ENCODE peak calls at places on chromosomes 3 and 15, in four cellular contexts. K is tibial nerve; S is transverse colon; Y is CD8-positive, alpha-beta memory T cell. D is an unnamed sample. For H3K4me1, the result is how much of the 10 kb centered on the place peaks cover.

GRCh38 chr3:155581579-155581978 is 163.3 kb downstream of the PLCH1 start:
- DNase-seq in Y (no peak), S (no peak), K (no peak), D (no peak)

GRCh38 chr3:73683706-73684105 is 59.0 kb upstream of the PDZRN3 start:
- DNase-seq in Y (no peak), S (no peak), K (no peak), D (peak)

GRCh38 chr3:177463863-177464262 is 266.6 kb upstream of the TBL1XR1 start:
- DNase-seq in K (no peak), Y (no peak), S (no peak), D (no peak)

GRCh38 chr3:150497956-150498355 is 48.3 kb downstream of the SERP1 start:
- DNase-seq in Y (no peak), S (no peak), K (no peak), D (no peak)

GRCh38 chr3:191973820-191974219 is 512.9 kb downstream of the PYDC2 start:
- DNase-seq in K (no peak), Y (no peak), S (no peak), D (no peak)

GRCh38 chr3:178270838-178271237 is 265.4 kb upstream of the KCNMB2 start:
- DNase-seq in Y (no peak), S (no peak), K (no peak), D (no peak)

GRCh38 chr15:59736181-59736580 is 47.1 kb upstream of the BNIP2 start:
- DNase-seq in Y (no peak), S (no peak), K (no peak), D (no peak)

GRCh38 chr3:56251343-56251945 is 216.8 kb downstream of the ERC2 start:
- DNase-seq in S (peak), Y (no peak), K (no peak), D (no peak)

GRCh38 chr15:31977812-31978662 is 52.3 kb upstream of the CHRNA7 start:
- DNase-seq in S (peak), K (no peak), Y (peak), D (peak)

GRCh38 chr15:64634576-64635485 is 140.6 kb downstream of the RBPMS2 start:
- DNase-seq in S (no peak), K (no peak), Y (peak), D (peak)

GRCh38 chr3:63228677-63229076 is 49.4 kb upstream of the SYNPR start:
- DNase-seq in K (no peak), S (no peak), Y (no peak), D (peak)

GRCh38 chr3:414063-414462 is 217.5 kb downstream of the CHL1 start:
- DNase-seq in S (no peak), Y (no peak), K (no peak), D (no peak)

GRCh38 chr3:13705051-13705450 is 156.1 kb downstream of the FBLN2 start:
- DNase-seq in S (no peak), Y (no peak), K (no peak), D (no peak)

GRCh38 chr3:58164199-58164879 is 46.4 kb downstream of the DNASE1L3 start:
- DNase-seq in K (no peak), S (no peak), Y (no peak), D (no peak)

GRCh38 chr15:74873756-74874424 is 725 bp upstream of the SCAMP2 start:
- DNase-seq in S (peak), Y (no peak), K (no peak), D (no peak)

GRCh38 chr3:9291991-9292390 is 42.5 kb upstream of the SRGAP3 start:
- DNase-seq in S (no peak), Y (no peak), K (no peak), D (no peak)

GRCh38 chr15:41811432-41812195 is 16.3 kb upstream of the JMJD7 start:
- DNase-seq in S (peak), Y (peak), K (peak), D (peak)

GRCh38 chr3:41164776-41165175 is 34.5 kb upstream of the CTNNB1 start:
- DNase-seq in S (no peak), K (no peak), Y (no peak), D (no peak)

GRCh38 chr3:179681492-179682263 is 28.8 kb downstream of the USP13 start:
- DNase-seq in K (no peak), S (no peak), Y (no peak), D (no peak)

GRCh38 chr3:100864471-100865268 is 128.6 kb downstream of the ABI3BP start:
- DNase-seq in S (no peak), Y (no peak), K (no peak), D (no peak)

GRCh38 chr15:63474810-63475316 is 29.5 kb upstream of the USP3 start:
- DNase-seq in Y (no peak), K (no peak), S (peak), D (no peak)

GRCh38 chr3:11774296-11774877 is 72.3 kb downstream of the TAMM41 start:
- DNase-seq in Y (no peak), K (no peak), S (peak), D (peak)

GRCh38 chr3:187935623-187936156 is 190.4 kb upstream of the BCL6 start:
- DNase-seq in Y (no peak), S (peak), K (no peak), D (no peak)

GRCh38 chr3:11613851-11614491 is 29.7 kb downstream of the VGLL4 start:
- DNase-seq in K (no peak), S (no peak), Y (no peak), D (no peak)

GRCh38 chr3:63851287-63851686 is 12.3 kb downstream of the THOC7 start:
- DNase-seq in S (no peak), K (no peak), Y (no peak), D (no peak)

GRCh38 chr3:31029756-31030155 is 135.3 kb upstream of the GADL1 start:
- DNase-seq in S (no peak), Y (no peak), K (no peak), D (no peak)

GRCh38 chr3:28279770-28280169 is 38.4 kb downstream of the CMC1 start:
- DNase-seq in S (no peak), Y (no peak), K (no peak), D (no peak)

GRCh38 chr3:144821583-144821982 is 850.0 kb downstream of the DIPK2A start:
- DNase-seq in Y (no peak), S (no peak), K (no peak), D (no peak)

GRCh38 chr3:39349080-39349479 is 19.6 kb downstream of the CCR8 start:
- DNase-seq in Y (no peak), K (no peak), S (no peak), D (no peak)

GRCh38 chr15:85890620-85890980 is 95.9 kb upstream of the KLHL25 start:
- DNase-seq in Y (no peak), K (no peak), S (no peak), D (no peak)

GRCh38 chr3:14784087-14784596 is 34.6 kb upstream of the FGD5 start:
- DNase-seq in Y (no peak), K (no peak), S (no peak), D (no peak)

GRCh38 chr3:179526989-179527391 is 35.7 kb upstream of the ACTL6A start:
- DNase-seq in K (no peak), Y (no peak), S (peak), D (peak)

GRCh38 chr3:141680620-141681389 is 57.3 kb upstream of the RNF7 start:
- DNase-seq in Y (no peak), S (no peak), K (no peak), D (no peak)

GRCh38 chr3:141684758-141685157 is 53.3 kb upstream of the RNF7 start:
- DNase-seq in S (no peak), K (no peak), Y (no peak), D (no peak)

GRCh38 chr3:141682921-141683320 is 55.2 kb upstream of the RNF7 start:
- DNase-seq in K (no peak), Y (no peak), S (no peak), D (no peak)

GRCh38 chr3:141681390-141681780 is 56.7 kb upstream of the RNF7 start:
- DNase-seq in Y (no peak), S (no peak), K (no peak), D (no peak)

DNA sequence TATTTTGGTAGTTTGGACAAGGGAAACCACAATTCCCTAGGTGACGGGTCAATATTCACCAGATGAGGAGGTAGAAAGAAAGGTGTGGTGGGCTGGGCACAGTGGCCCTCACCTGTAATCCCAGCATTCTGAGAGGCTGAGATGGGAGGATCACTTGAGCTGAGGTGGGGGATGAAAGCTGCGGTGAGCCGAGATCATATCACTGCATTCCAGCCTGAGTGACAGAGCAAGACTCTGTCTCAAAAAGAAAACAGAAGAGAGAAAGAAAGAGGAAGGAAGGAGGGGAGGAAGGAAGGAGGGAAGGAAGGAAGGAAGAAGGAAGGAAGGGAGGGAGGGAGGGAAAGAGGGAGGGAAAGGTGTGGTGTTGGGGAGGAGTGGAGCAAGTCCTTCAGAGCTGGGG is 56.1 kb upstream of the RNF7 start:
- DNase-seq in K (no peak), S (no peak), Y (no peak), D (no peak)
- H3K4me1 ChIP-seq in K (under half), S (under half), Y (under half), D (under half)

DNA sequence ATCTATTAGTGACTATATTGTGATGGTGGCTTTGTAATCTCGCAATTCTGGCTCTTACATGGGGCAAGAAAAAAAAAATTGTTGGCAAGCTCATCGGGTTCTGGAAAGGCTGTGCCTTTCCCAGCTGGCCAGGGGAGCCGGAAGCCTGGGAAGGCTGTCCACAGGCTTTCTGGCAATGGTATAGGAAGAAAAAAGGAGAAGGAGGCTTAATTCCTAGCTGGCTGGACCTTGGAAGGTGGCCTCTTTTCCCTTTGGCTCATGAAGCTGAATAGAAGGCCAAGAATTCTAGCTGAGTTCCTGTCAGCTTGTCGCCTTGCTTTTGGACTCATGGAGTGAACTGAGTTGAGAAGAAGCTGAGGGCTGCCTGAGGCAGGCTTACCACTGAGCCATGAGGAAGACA is 243.4 kb upstream of the SEMA6D start:
- DNase-seq in Y (no peak), S (peak), K (no peak), D (no peak)
- H3K4me3 ChIP-seq in Y (no peak), S (no peak), K (no peak), D (no peak)

GRCh38 chr3:133775835-133776234 is 29.6 kb downstream of the TF start:
- DNase-seq in S (no peak), Y (no peak), K (no peak), D (no peak)

GRCh38 chr3:133777807-133778568 is 27.6 kb upstream of the SRPRB start:
- DNase-seq in S (no peak), K (no peak), Y (no peak), D (no peak)

GRCh38 chr3:133773732-133774131 is 27.5 kb downstream of the TF start:
- DNase-seq in K (no peak), S (no peak), Y (no peak), D (no peak)

GRCh38 chr3:133776794-133777438 is 28.7 kb upstream of the SRPRB start:
- DNase-seq in S (no peak), K (no peak), Y (no peak), D (no peak)

DNA sequence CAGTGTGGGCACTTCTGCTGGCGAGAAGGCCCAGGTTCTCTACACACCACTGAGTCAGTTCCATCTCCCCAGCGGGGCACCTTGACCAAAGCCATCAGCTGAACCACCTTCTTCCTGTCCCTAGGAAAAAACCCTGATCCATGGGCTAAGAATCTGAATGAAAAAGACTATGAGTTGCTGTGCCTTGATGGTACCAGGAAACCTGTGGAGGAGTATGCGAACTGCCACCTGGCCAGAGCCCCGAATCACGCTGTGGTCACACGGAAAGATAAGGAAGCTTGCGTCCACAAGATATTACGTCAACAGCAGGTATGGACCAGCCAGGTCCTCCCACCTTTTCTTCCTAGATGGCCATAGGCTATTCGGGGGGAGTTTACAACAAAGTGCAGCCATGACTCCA is 29.1 kb downstream of the TF start:
- DNase-seq in Y (no peak), K (no peak), S (no peak), D (no peak)
- H3K4me1 ChIP-seq in Y (under half), K (under half), S (under half), D (under half)

GRCh38 chr3:43288366-43288765 is 2.0 kb downstream of the SNRK start:
- DNase-seq in K (no peak), Y (no peak), S (no peak), D (no peak)

GRCh38 chr3:43287514-43287913 is 1.2 kb downstream of the SNRK start:
- DNase-seq in Y (no peak), K (no peak), S (no peak), D (no peak)

GRCh38 chr3:43286886-43287301 is 554 bp downstream of the SNRK start:
- DNase-seq in K (no peak), S (peak), Y (peak), D (no peak)

GRCh38 chr3:43289401-43289800 is 3.1 kb downstream of the SNRK start:
- DNase-seq in S (no peak), Y (no peak), K (no peak), D (no peak)

GRCh38 chr3:43288850-43289249 is 2.5 kb downstream of the SNRK start:
- DNase-seq in K (no peak), Y (no peak), S (no peak), D (no peak)
- H3K4me3 ChIP-seq in K (peak), Y (peak), S (peak), D (no peak)

GRCh38 chr15:67116742-67117141 is 51.3 kb downstream of the SMAD3 start:
- DNase-seq in K (no peak), Y (no peak), S (no peak), D (no peak)

GRCh38 chr15:67117356-67117755 is 52.0 kb downstream of the SMAD3 start:
- DNase-seq in K (no peak), Y (no peak), S (no peak), D (no peak)

GRCh38 chr15:67114046-67114445 is 48.6 kb downstream of the SMAD3 start:
- DNase-seq in K (no peak), S (no peak), Y (no peak), D (no peak)

GRCh38 chr15:67114846-67115521 is 49.6 kb downstream of the SMAD3 start:
- DNase-seq in Y (no peak), K (no peak), S (no peak), D (no peak)

DNA sequence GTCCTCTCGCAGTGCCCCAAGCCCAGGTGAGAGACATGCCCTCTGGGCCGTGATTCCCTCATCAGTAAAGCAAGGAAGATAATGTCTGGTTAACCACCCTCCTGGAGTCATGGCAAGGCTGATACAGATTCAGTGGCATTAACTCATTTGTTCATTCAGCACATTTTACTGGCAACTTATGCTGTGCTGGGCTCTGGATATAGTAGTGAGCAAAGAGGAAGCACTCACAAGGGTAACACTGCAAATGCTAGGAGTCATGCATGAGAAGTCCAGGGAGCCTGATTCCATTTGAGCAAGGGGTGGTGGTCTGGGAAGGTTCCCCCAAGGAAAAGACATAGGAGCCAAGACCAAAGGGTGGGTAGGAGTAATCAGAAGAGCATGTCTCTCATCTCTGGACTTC is 50.2 kb downstream of the SMAD3 start:
- DNase-seq in Y (no peak), K (no peak), S (no peak), D (no peak)
- H3K4me1 ChIP-seq in Y (half or more), K (under half), S (half or more), D (under half)

DNA sequence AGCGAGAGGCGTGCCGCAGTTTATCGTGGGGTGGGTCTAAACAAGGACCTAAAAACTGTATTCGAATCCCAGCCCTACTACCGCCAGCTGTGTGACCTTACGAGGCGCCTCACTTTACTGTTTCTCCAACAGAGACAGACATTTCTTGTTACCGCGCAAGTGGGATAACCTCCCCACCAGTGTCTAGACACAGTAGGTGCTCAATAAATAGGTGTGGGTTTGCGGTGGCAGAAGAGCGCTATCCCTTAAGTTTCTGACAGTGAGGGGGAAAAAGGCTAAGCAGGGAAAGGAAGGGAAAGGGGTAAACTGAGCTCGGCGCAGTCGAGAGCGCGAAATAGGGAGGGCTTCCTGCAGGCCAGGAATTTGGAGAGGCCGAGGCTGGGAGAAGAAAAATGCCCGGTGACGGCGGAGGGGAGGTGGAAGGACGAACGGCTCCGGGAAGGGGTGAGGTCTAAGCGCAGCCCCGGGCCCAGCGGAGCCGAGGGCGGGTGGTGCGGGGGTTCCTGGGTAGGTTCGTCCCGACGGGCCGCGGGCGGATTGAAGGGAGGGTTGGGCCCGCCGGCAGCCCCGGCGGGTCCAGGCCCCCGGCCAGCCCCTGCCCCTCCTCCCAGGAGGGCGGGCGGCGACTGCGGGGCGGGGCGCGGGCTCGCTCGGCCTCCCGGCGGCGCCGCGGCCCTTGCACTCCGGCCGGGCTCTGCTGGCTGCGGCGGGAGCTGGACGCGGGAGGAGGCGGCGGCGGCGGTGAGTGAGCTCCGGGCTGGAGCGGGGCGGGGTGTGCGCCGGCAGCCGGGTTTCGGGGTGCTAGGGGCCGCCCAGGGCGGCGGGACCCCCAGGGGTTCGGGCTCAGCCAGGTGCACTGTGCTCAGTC is at the start of gene CGNL1:
- DNase-seq in Y (no peak), K (peak), S (peak), D (no peak)
- H3K4me3 ChIP-seq in Y (no peak), K (peak), S (peak), D (peak)

DNA sequence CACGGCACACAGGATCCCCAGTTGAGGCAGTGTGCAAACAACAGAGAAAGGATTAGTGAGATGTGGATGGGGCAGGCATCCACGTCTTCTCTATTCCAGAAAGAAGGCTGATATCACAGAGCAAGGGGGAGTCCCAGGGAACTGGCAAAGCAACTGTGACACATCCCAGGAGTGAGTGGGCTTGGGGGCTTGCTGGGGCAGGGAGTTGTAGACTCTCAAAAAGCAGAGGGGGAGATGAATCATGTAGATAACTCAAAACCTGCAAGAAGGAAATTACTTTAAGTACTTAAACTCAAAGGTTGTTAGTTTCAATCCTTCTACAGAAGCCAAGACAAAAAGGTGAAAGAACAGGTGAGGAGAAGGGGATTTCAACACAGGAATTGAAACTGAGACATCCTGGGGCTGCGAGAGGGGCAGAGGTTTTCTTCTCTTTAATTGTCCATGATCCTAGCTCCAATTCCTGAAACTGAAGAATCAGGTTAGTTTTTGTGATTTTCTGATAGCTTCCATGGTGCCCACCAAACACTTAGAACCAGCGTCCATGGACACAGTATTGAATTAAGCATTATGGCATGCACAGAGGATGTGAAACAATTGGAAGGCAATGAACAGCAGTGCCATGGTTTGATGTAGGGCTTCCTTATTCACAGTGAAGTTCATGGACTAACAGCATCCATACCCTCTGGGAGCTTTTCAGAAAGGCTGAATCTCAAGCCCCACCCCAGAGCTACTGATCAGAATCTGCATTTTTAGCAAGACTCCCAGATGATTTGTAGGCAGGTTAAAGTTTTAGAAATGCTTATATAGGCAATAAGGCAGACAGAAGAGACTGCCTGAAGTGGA is 52.0 kb downstream of the CCR3 start:
- DNase-seq in K (no peak), Y (no peak), S (no peak), D (no peak)
- H3K4me1 ChIP-seq in K (under half), Y (half or more), S (under half), D (under half)

GRCh38 chr3:169701457-169701856 is 37.9 kb upstream of the MECOM start:
- DNase-seq in K (no peak), S (no peak), Y (no peak), D (no peak)

GRCh38 chr3:169695051-169695450 is 31.5 kb upstream of the MECOM start:
- DNase-seq in K (no peak), S (no peak), Y (no peak), D (no peak)

GRCh38 chr3:169699536-169700050 is 36.1 kb upstream of the MECOM start:
- DNase-seq in K (peak), Y (no peak), S (no peak), D (no peak)

GRCh38 chr3:169699070-169699469 is 35.6 kb upstream of the MECOM start:
- DNase-seq in K (no peak), Y (no peak), S (no peak), D (no peak)

GRCh38 chr3:169700195-169700594 is 36.7 kb upstream of the MECOM start:
- DNase-seq in S (no peak), K (no peak), Y (no peak), D (no peak)
- H3K4me3 ChIP-seq in S (no peak), K (no peak), Y (no peak), D (no peak)